ENCODE peak calls at places on chromosomes 11 and 22, in six cellular contexts. One of them, this sample, is unnamed. For H3K4me1, the result is how much of the 10 kb centered on the place peaks cover.

GRCh38 chr11:23767576-23767975 is 729.3 kb upstream of the LUZP2 start:
- DNase-seq in fibroblast of lung: no peak
- DNase-seq in A673: no peak
- DNase-seq in lower lobe of right lung: no peak
- DNase-seq in ovary: no peak
- DNase-seq in Peyer's patch: no peak
- DNase-seq in this sample: no peak

GRCh38 chr22:38455530-38456271 is 702 bp upstream of the KCNJ4 start:
- DNase-seq in ovary: no peak
- DNase-seq in A673: peak
- DNase-seq in lower lobe of right lung: no peak
- DNase-seq in fibroblast of lung: peak
- DNase-seq in Peyer's patch: no peak
- DNase-seq in this sample: no peak

GRCh38 chr11:68632802-68633201 is 51.5 kb upstream of the GAL start:
- DNase-seq in A673: peak
- DNase-seq in ovary: no peak
- DNase-seq in Peyer's patch: peak
- DNase-seq in lower lobe of right lung: no peak
- DNase-seq in fibroblast of lung: peak
- DNase-seq in this sample: peak

GRCh38 chr11:69939551-69940245 is 120.5 kb upstream of the FGF3 start:
- DNase-seq in A673: no peak
- DNase-seq in lower lobe of right lung: peak
- DNase-seq in ovary: peak
- DNase-seq in fibroblast of lung: peak
- DNase-seq in Peyer's patch: no peak
- DNase-seq in this sample: no peak

GRCh38 chr11:60981515-60981914 is 10.0 kb downstream of the CD6 start:
- DNase-seq in lower lobe of right lung: no peak
- DNase-seq in A673: no peak
- DNase-seq in ovary: no peak
- DNase-seq in Peyer's patch: no peak
- DNase-seq in fibroblast of lung: no peak
- DNase-seq in this sample: no peak

GRCh38 chr22:50008151-50009040 is 4.2 kb downstream of the IL17REL start:
- DNase-seq in fibroblast of lung: no peak
- DNase-seq in ovary: peak
- DNase-seq in A673: no peak
- DNase-seq in lower lobe of right lung: peak
- DNase-seq in Peyer's patch: no peak
- DNase-seq in this sample: no peak

GRCh38 chr11:114738954-114739353 is 60.6 kb downstream of the NXPE2 start:
- DNase-seq in fibroblast of lung: peak
- DNase-seq in Peyer's patch: no peak
- DNase-seq in A673: peak
- DNase-seq in lower lobe of right lung: no peak
- DNase-seq in ovary: no peak
- DNase-seq in this sample: peak

GRCh38 chr11:60948251-60948650 is 3.7 kb downstream of the SLC15A3 start:
- DNase-seq in lower lobe of right lung: no peak
- DNase-seq in fibroblast of lung: no peak
- DNase-seq in Peyer's patch: no peak
- DNase-seq in ovary: no peak
- DNase-seq in A673: no peak
- DNase-seq in this sample: no peak

GRCh38 chr11:69497221-69497787 is 15.8 kb downstream of the LINC01488 start:
- DNase-seq in ovary: peak
- DNase-seq in A673: peak
- DNase-seq in fibroblast of lung: peak
- DNase-seq in lower lobe of right lung: peak
- DNase-seq in Peyer's patch: peak
- DNase-seq in this sample: no peak

GRCh38 chr22:36411589-36412258 is 24.0 kb upstream of the MYH9 start:
- DNase-seq in ovary: no peak
- DNase-seq in Peyer's patch: no peak
- DNase-seq in lower lobe of right lung: no peak
- DNase-seq in A673: no peak
- DNase-seq in fibroblast of lung: no peak
- DNase-seq in this sample: no peak

GRCh38 chr11:19696904-19697303 is 15.7 kb upstream of the NAV2 start:
- DNase-seq in Peyer's patch: no peak
- DNase-seq in lower lobe of right lung: no peak
- DNase-seq in ovary: no peak
- DNase-seq in A673: no peak
- DNase-seq in fibroblast of lung: no peak
- DNase-seq in this sample: no peak

GRCh38 chr11:106939157-106939556 is 79.1 kb downstream of the GUCY1A2 start:
- DNase-seq in fibroblast of lung: no peak
- DNase-seq in Peyer's patch: no peak
- DNase-seq in lower lobe of right lung: no peak
- DNase-seq in A673: peak
- DNase-seq in ovary: no peak
- DNase-seq in this sample: no peak

GRCh38 chr11:75346912-75347647 is 4.4 kb downstream of the ARRB1 start:
- DNase-seq in A673: no peak
- DNase-seq in Peyer's patch: no peak
- DNase-seq in fibroblast of lung: peak
- DNase-seq in lower lobe of right lung: peak
- DNase-seq in ovary: peak
- DNase-seq in this sample: no peak

GRCh38 chr22:35307372-35307771 is 7.7 kb downstream of the TOM1 start:
- DNase-seq in fibroblast of lung: no peak
- DNase-seq in lower lobe of right lung: no peak
- DNase-seq in ovary: no peak
- DNase-seq in Peyer's patch: no peak
- DNase-seq in A673: no peak
- DNase-seq in this sample: no peak

GRCh38 chr22:35258144-35258988 is 1.1 kb downstream of the HMGXB4 start:
- DNase-seq in Peyer's patch: peak
- DNase-seq in lower lobe of right lung: no peak
- DNase-seq in A673: peak
- DNase-seq in ovary: no peak
- DNase-seq in fibroblast of lung: peak
- DNase-seq in this sample: peak

GRCh38 chr11:122628691-122629555 is 26.6 kb upstream of the UBASH3B start:
- DNase-seq in Peyer's patch: peak
- DNase-seq in A673: peak
- DNase-seq in fibroblast of lung: peak
- DNase-seq in ovary: peak
- DNase-seq in lower lobe of right lung: peak
- DNase-seq in this sample: peak

GRCh38 chr11:60991457-60991856 is 20.0 kb downstream of the CD6 start:
- DNase-seq in lower lobe of right lung: no peak
- DNase-seq in ovary: no peak
- DNase-seq in Peyer's patch: no peak
- DNase-seq in fibroblast of lung: no peak
- DNase-seq in A673: no peak
- DNase-seq in this sample: no peak

GRCh38 chr11:12144306-12145174 is 34.1 kb downstream of the MICAL2 start:
- DNase-seq in Peyer's patch: no peak
- DNase-seq in A673: no peak
- DNase-seq in fibroblast of lung: no peak
- DNase-seq in lower lobe of right lung: no peak
- DNase-seq in ovary: peak
- DNase-seq in this sample: no peak

GRCh38 chr11:12110714-12111481 is 508 bp downstream of the MICAL2 start:
- DNase-seq in Peyer's patch: no peak
- DNase-seq in fibroblast of lung: no peak
- DNase-seq in ovary: peak
- DNase-seq in A673: peak
- DNase-seq in lower lobe of right lung: peak
- DNase-seq in this sample: no peak

GRCh38 chr11:69943066-69943465 is 123.8 kb upstream of the FGF3 start:
- DNase-seq in lower lobe of right lung: peak
- DNase-seq in Peyer's patch: no peak
- DNase-seq in ovary: no peak
- DNase-seq in fibroblast of lung: no peak
- DNase-seq in A673: no peak
- DNase-seq in this sample: peak

GRCh38 chr11:129800655-129801054 is 15.0 kb upstream of the TMEM45B start:
- DNase-seq in A673: no peak
- DNase-seq in fibroblast of lung: no peak
- DNase-seq in Peyer's patch: no peak
- DNase-seq in lower lobe of right lung: no peak
- DNase-seq in ovary: no peak
- DNase-seq in this sample: no peak

GRCh38 chr11:76523147-76523546 is 78.3 kb downstream of the EMSY start:
- DNase-seq in fibroblast of lung: no peak
- DNase-seq in Peyer's patch: no peak
- DNase-seq in lower lobe of right lung: no peak
- DNase-seq in ovary: no peak
- DNase-seq in A673: no peak
- DNase-seq in this sample: no peak

GRCh38 chr11:34126959-34127848 is 21.8 kb downstream of the NAT10 start:
- DNase-seq in A673: no peak
- DNase-seq in fibroblast of lung: no peak
- DNase-seq in lower lobe of right lung: no peak
- DNase-seq in ovary: no peak
- DNase-seq in Peyer's patch: no peak
- DNase-seq in this sample: no peak

GRCh38 chr22:26656896-26657851 is at the start of gene MIAT:
- DNase-seq in Peyer's patch: peak
- DNase-seq in A673: peak
- DNase-seq in lower lobe of right lung: peak
- DNase-seq in fibroblast of lung: no peak
- DNase-seq in ovary: no peak
- DNase-seq in this sample: peak

GRCh38 chr11:5891216-5891800 is 1.7 kb upstream of the OR52E5 start:
- DNase-seq in A673: peak
- DNase-seq in ovary: no peak
- DNase-seq in lower lobe of right lung: no peak
- DNase-seq in Peyer's patch: no peak
- DNase-seq in fibroblast of lung: peak
- DNase-seq in this sample: peak

GRCh38 chr22:41513391-41513790 is 30.9 kb downstream of the POLR3H start:
- DNase-seq in Peyer's patch: no peak
- DNase-seq in ovary: no peak
- DNase-seq in lower lobe of right lung: no peak
- DNase-seq in A673: no peak
- DNase-seq in fibroblast of lung: no peak
- DNase-seq in this sample: no peak
- H3K4me1 ChIP-seq in Peyer's patch: under half
- H3K4me1 ChIP-seq in ovary: under half
- H3K4me1 ChIP-seq in lower lobe of right lung: under half
- H3K4me1 ChIP-seq in A673: under half
- H3K4me1 ChIP-seq in fibroblast of lung: under half
- H3K4me1 ChIP-seq in this sample: under half

DNA sequence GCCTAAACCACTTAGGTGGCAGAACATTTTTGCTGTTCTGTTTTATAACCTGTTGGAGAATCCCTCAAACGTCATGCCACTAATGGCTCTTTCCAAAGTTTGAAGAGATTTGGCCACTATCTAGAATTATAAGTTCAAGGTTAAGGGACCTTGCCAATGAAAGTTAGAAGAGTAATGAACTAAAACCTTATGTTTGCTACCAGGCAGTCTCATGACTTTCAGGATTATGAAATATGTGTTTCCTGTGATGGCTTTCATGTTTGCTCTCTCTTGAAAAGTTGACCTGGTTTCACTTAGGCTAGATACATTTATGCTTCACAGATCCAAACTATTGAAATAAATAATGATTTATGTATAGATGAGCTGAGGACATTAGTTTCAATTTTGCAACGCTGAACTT is 340.0 kb downstream of the LRRC4C start:
- DNase-seq in fibroblast of lung: no peak
- DNase-seq in lower lobe of right lung: no peak
- DNase-seq in ovary: no peak
- DNase-seq in Peyer's patch: no peak
- DNase-seq in A673: no peak
- DNase-seq in this sample: no peak
- H3K4me1 ChIP-seq in fibroblast of lung: under half
- H3K4me1 ChIP-seq in lower lobe of right lung: under half
- H3K4me1 ChIP-seq in ovary: under half
- H3K4me1 ChIP-seq in Peyer's patch: under half
- H3K4me1 ChIP-seq in A673: under half
- H3K4me1 ChIP-seq in this sample: under half

GRCh38 chr11:45659818-45660160 is 5.6 kb downstream of the CHST1 start:
- DNase-seq in ovary: peak
- DNase-seq in lower lobe of right lung: no peak
- DNase-seq in Peyer's patch: no peak
- DNase-seq in fibroblast of lung: no peak
- DNase-seq in A673: no peak
- DNase-seq in this sample: no peak

GRCh38 chr11:45657496-45658260 is 7.7 kb downstream of the CHST1 start:
- DNase-seq in fibroblast of lung: no peak
- DNase-seq in A673: no peak
- DNase-seq in Peyer's patch: no peak
- DNase-seq in lower lobe of right lung: no peak
- DNase-seq in ovary: no peak
- DNase-seq in this sample: no peak

GRCh38 chr11:45660717-45661416 is 4.6 kb downstream of the CHST1 start:
- DNase-seq in fibroblast of lung: no peak
- DNase-seq in ovary: peak
- DNase-seq in lower lobe of right lung: no peak
- DNase-seq in Peyer's patch: no peak
- DNase-seq in A673: no peak
- DNase-seq in this sample: no peak

GRCh38 chr11:45658292-45658991 is 7.0 kb downstream of the CHST1 start:
- DNase-seq in A673: no peak
- DNase-seq in ovary: peak
- DNase-seq in fibroblast of lung: peak
- DNase-seq in lower lobe of right lung: no peak
- DNase-seq in Peyer's patch: peak
- DNase-seq in this sample: no peak

GRCh38 chr11:45659031-45659817 is 6.2 kb downstream of the CHST1 start:
- DNase-seq in Peyer's patch: no peak
- DNase-seq in fibroblast of lung: no peak
- DNase-seq in ovary: peak
- DNase-seq in A673: no peak
- DNase-seq in lower lobe of right lung: no peak
- DNase-seq in this sample: no peak
- H3K4me1 ChIP-seq in Peyer's patch: under half
- H3K4me1 ChIP-seq in fibroblast of lung: under half
- H3K4me1 ChIP-seq in ovary: under half
- H3K4me1 ChIP-seq in A673: under half
- H3K4me1 ChIP-seq in lower lobe of right lung: under half
- H3K4me1 ChIP-seq in this sample: under half

GRCh38 chr11:65468874-65469333 is 29.9 kb upstream of the MALAT1 start:
- DNase-seq in A673: peak
- DNase-seq in fibroblast of lung: no peak
- DNase-seq in lower lobe of right lung: peak
- DNase-seq in ovary: peak
- DNase-seq in Peyer's patch: peak
- DNase-seq in this sample: peak

GRCh38 chr11:65476632-65477270 is 22.1 kb upstream of the MALAT1 start:
- DNase-seq in lower lobe of right lung: no peak
- DNase-seq in Peyer's patch: no peak
- DNase-seq in fibroblast of lung: peak
- DNase-seq in A673: no peak
- DNase-seq in ovary: peak
- DNase-seq in this sample: peak

GRCh38 chr11:65470433-65470832 is 28.4 kb upstream of the MALAT1 start:
- DNase-seq in Peyer's patch: no peak
- DNase-seq in fibroblast of lung: no peak
- DNase-seq in ovary: no peak
- DNase-seq in A673: no peak
- DNase-seq in lower lobe of right lung: no peak
- DNase-seq in this sample: no peak

GRCh38 chr11:65473275-65473860 is 25.5 kb upstream of the MALAT1 start:
- DNase-seq in ovary: no peak
- DNase-seq in lower lobe of right lung: no peak
- DNase-seq in A673: no peak
- DNase-seq in fibroblast of lung: no peak
- DNase-seq in Peyer's patch: no peak
- DNase-seq in this sample: no peak

GRCh38 chr11:65471410-65471762 is 27.5 kb upstream of the MALAT1 start:
- DNase-seq in Peyer's patch: no peak
- DNase-seq in A673: peak
- DNase-seq in lower lobe of right lung: peak
- DNase-seq in ovary: peak
- DNase-seq in fibroblast of lung: peak
- DNase-seq in this sample: peak
- H3K4me1 ChIP-seq in Peyer's patch: under half
- H3K4me1 ChIP-seq in A673: under half
- H3K4me1 ChIP-seq in lower lobe of right lung: under half
- H3K4me1 ChIP-seq in ovary: under half
- H3K4me1 ChIP-seq in fibroblast of lung: under half
- H3K4me1 ChIP-seq in this sample: under half